ENCODE peak calls at places on chromosomes 11 and 22, in six cellular contexts. Z is IMR-90, N is H1, T is heart right ventricle, E is right lobe of liver, M is heart left ventricle. L is an unnamed sample. For H3K4me1 and H3K27me3, the result is how much of the 10 kb centered on the place peaks cover.

GRCh38 chr11:60887531-60887930 is 18.9 kb downstream of the PRPF19 start:
- DNase-seq in E (no peak), Z (peak), T (peak), N (peak), M (no peak), L (no peak)

GRCh38 chr22:31846161-31847115 is 92.6 kb downstream of the DEPDC5 start:
- DNase-seq in N (no peak), M (no peak), T (no peak), E (no peak), Z (peak), L (no peak)

GRCh38 chr11:20762112-20762511 is 92.7 kb downstream of the NELL1 start:
- DNase-seq in T (no peak), E (no peak), M (no peak), Z (no peak), N (no peak), L (no peak)

GRCh38 chr22:17775781-17776470 is 1.7 kb upstream of the BID start:
- DNase-seq in T (no peak), N (no peak), M (no peak), Z (no peak), E (no peak), L (no peak)

GRCh38 chr22:25689631-25690030 is 52.4 kb upstream of the MYO18B start:
- DNase-seq in Z (no peak), T (no peak), M (no peak), E (no peak), N (no peak), L (no peak)

GRCh38 chr11:702731-703461 is 3.1 kb upstream of the EPS8L2 start:
- DNase-seq in M (no peak), Z (no peak), T (no peak), E (peak), N (no peak), L (peak)

GRCh38 chr11:131811380-131811779 is 441.0 kb downstream of the NTM start:
- DNase-seq in N (no peak), T (no peak), M (no peak), Z (no peak), E (no peak), L (no peak)

GRCh38 chr11:89381094-89381493 is 110.1 kb downstream of the NOX4 start:
- DNase-seq in T (no peak), M (no peak), E (no peak), N (no peak), Z (peak), L (peak)

GRCh38 chr11:31870609-31871309 is 59.6 kb upstream of the PAX6 start:
- DNase-seq in T (peak), E (peak), M (peak), N (peak), Z (peak), L (no peak)

GRCh38 chr11:111499483-111499882 is 12.7 kb downstream of the BTG4 start:
- DNase-seq in M (no peak), E (no peak), N (no peak), T (no peak), Z (peak), L (no peak)

GRCh38 chr11:88280673-88281316 is 56.7 kb downstream of the CTSC start:
- DNase-seq in E (peak), T (no peak), M (no peak), Z (no peak), N (no peak), L (no peak)

GRCh38 chr11:69157822-69158231 is 2.1 kb downstream of the SMIM38 start:
- DNase-seq in Z (no peak), N (no peak), M (no peak), T (no peak), E (no peak), L (no peak)

GRCh38 chr22:42439821-42440674 is 7.8 kb upstream of the NFAM1 start:
- DNase-seq in E (no peak), Z (peak), M (no peak), T (no peak), N (no peak), L (peak)
- H3K4me1 ChIP-seq in E (under half), Z (under half), M (under half), T (under half), N (under half), L (under half)

DNA sequence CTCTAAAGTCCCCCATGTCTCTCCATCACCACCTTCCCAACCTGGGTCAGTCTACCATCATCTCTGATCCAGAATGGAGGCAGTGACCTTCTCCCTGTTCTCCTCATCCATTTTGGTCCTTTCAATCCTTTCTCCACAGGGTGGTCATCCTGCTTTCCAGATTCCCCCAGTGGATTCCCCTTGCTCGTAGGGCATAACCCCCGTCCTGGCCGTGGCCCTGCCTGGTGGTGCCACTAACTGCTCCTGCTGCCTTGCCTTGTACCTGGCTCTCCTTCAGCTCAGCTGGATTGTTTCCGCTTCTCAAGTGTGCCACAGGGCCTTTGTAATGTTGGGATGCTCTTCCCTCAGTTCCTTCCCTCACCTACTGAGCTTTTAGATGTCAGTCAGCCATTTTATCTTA is 81.6 kb downstream of the MYO7A start:
- DNase-seq in Z (no peak), M (no peak), T (no peak), E (no peak), N (no peak), L (no peak)
- H3K27me3 ChIP-seq in Z (under half), M (under half), T (under half), E (under half), N (under half), L (under half)

GRCh38 chr11:67613313-67613959 is 6.7 kb downstream of the NDUFV1 start:
- DNase-seq in E (no peak), M (no peak), Z (no peak), N (no peak), T (no peak), L (no peak)
- H3K4me1 ChIP-seq in E (under half), M (under half), Z (under half), N (under half), T (under half), L (under half)

GRCh38 chr11:2208691-2209369 is 37.2 kb upstream of the TH start:
- DNase-seq in T (peak), E (peak), N (peak), M (peak), Z (no peak), L (no peak)
- H3K27me3 ChIP-seq in T (under half), E (under half), N (under half), M (under half), Z (under half), L (under half)

DNA sequence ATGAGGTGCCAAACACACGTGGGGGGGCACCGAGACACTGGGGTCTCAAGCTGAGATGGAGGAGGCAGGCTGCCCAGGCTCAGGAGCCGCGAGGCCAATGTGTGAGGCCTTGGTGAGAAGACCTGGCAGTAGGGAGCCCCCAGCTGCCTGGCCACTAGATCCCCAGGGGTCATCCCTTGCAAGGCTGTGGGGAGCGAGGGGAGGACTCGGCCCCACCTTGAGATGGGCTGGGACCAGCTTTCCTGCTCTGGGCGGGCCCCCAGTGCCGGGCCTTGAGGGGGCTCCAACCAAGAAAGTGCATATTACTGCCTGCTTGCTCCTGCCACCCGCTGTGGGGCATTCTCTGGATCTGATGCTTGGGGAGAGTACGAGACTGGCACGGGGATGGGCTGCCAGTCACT is 107.0 kb downstream of the CTTN start:
- DNase-seq in Z (no peak), T (no peak), N (no peak), M (no peak), E (no peak), L (peak)
- H3K4me1 ChIP-seq in Z (under half), T (under half), N (under half), M (under half), E (under half), L (under half)

DNA sequence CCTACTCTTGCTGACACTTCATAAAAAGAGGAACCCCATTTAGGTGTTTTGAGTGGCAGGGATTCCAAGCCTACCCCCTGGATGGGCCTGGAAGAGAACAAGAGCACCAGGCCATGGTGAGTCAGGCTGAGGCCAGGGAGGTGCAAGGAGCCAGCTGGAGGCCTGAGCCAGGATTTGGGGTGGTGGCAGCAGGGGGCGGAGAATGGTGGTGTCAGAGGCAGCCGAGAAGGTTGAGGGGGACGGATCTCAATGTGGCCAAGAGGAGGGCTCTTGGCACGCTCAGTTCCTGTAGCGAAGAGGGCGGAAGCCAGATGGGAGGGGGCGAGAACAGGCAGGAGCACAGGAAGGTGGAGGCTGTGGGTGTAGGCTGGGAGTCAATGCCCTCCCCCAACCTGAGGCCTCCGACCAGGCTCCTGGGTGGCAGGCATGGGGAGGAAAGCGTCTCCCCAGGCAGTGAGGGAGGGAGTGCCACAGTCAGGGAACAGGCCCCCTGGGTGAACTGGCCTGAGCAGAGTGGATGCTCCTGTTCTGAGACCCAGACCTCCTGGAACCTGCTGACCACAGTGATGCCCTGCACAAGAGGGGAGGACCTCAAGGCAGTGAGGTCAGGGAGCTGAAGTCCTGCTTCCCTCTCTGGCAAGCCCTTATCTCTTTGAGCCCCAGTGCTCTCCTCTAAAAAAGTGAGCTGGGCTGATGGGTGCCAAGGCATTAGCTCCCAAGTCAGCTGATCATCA is 13.9 kb downstream of the RTN4RL2 start:
- DNase-seq in E (no peak), M (no peak), Z (peak), N (no peak), T (no peak), L (no peak)
- H3K27me3 ChIP-seq in E (under half), M (under half), Z (under half), N (under half), T (under half), L (under half)